ENCODE peak calls at places on chromosomes 16 and 17, in six cellular contexts. Y is tibial nerve, T is fibroblast of lung, X is body of pancreas, K is cardiac muscle cell, V is DND-41. W is an unnamed sample.

GRCh38 chr17:83079766-83080616 is 582 bp downstream of the METRNL start:
- DNase-seq in Y (no peak), T (no peak), X (no peak), K (no peak), V (no peak), W (peak; percentile 37)

GRCh38 chr16:14249291-14250032 is 178.3 kb downstream of the MRTFB start:
- DNase-seq in Y (peak; percentile 22), T (peak; percentile 63), X (peak; percentile 49), K (peak; percentile 58), V (peak; percentile 62), W (peak; percentile 57)

GRCh38 chr17:28404812-28405570 is 1.0 kb downstream of the SLC46A1 start:
- DNase-seq in Y (no peak), T (no peak), X (peak; percentile 58), K (no peak), V (no peak), W (no peak)

GRCh38 chr16:10609410-10609774 is 29.0 kb upstream of the EMP2 start:
- DNase-seq in Y (no peak), T (peak; percentile 65), X (no peak), K (peak; percentile 69), V (no peak), W (no peak)

GRCh38 chr17:65567566-65567965 is 6.1 kb upstream of the AXIN2 start:
- DNase-seq in Y (no peak), T (no peak), X (no peak), K (no peak), V (no peak), W (no peak)

GRCh38 chr16:67027046-67027445 is 1.9 kb upstream of the CBFB start:
- DNase-seq in Y (no peak), T (no peak), X (peak; percentile 10), K (no peak), V (no peak), W (no peak)

GRCh38 chr17:70298929-70299529 is 129.7 kb downstream of the KCNJ2 start:
- DNase-seq in Y (no peak), T (no peak), X (no peak), K (no peak), V (no peak), W (no peak)

GRCh38 chr17:30256756-30257506 is 21.4 kb upstream of the SLC6A4 start:
- DNase-seq in Y (no peak), T (peak; percentile 28), X (no peak), K (peak; percentile 52), V (no peak), W (no peak)

GRCh38 chr17:30375661-30376060 is 3.1 kb upstream of the CPD start:
- DNase-seq in Y (no peak), T (no peak), X (no peak), K (peak; percentile 52), V (no peak), W (no peak)

GRCh38 chr17:81427446-81428120 is 32.3 kb downstream of the BAHCC1 start:
- DNase-seq in Y (no peak), T (no peak), X (peak; percentile 86), K (no peak), V (peak; percentile 69), W (no peak)

GRCh38 chr16:3035289-3035971 is 1.3 kb downstream of the BICDL2 start:
- DNase-seq in Y (no peak), T (no peak), X (peak; percentile 87), K (no peak), V (no peak), W (no peak)

GRCh38 chr17:4956493-4957061 is 5.7 kb downstream of the ENO3 start:
- DNase-seq in Y (no peak), T (no peak), X (peak; percentile 67), K (no peak), V (no peak), W (peak; percentile 40)

GRCh38 chr17:45850468-45850867 is 5.8 kb downstream of the SPPL2C start:
- DNase-seq in Y (no peak), T (no peak), X (no peak), K (no peak), V (no peak), W (no peak)

GRCh38 chr16:66479661-66480264 is 52.7 kb downstream of the BEAN1 start:
- DNase-seq in Y (no peak), T (no peak), X (no peak), K (no peak), V (no peak), W (no peak)

GRCh38 chr17:68292689-68293040 is 1.4 kb downstream of the ARSG start:
- DNase-seq in Y (no peak), T (no peak), X (no peak), K (no peak), V (no peak), W (no peak)
- TF ChIP-seq CTCF in Y (no peak), T (no peak), X (no peak), K (no peak), V (no peak), W (no peak)

DNA sequence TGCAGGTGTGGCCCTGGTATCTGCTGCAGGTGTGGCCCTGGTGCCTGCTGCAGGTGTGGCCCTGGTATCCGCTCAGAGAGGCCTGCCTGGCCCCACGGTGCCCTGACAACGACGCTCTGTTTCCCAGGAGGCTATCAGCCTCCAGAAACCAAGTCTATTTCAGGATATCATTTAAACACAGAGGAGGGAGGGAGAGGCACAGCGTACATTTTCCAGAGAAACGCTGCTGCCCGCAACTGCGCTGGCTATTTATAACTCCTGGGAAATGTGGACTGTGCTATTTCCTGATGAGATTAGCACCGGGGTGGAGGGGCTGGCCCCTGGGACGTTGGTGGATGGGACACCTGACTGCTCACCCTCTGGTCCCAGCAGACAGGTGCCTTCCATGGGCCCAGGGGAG is 22.5 kb downstream of the TIMM22 start:
- DNase-seq in Y (no peak), T (no peak), X (no peak), K (no peak), V (no peak), W (no peak)
- TF ChIP-seq CTCF in Y (no peak), T (no peak), X (no peak), K (no peak), V (no peak), W (no peak)

DNA sequence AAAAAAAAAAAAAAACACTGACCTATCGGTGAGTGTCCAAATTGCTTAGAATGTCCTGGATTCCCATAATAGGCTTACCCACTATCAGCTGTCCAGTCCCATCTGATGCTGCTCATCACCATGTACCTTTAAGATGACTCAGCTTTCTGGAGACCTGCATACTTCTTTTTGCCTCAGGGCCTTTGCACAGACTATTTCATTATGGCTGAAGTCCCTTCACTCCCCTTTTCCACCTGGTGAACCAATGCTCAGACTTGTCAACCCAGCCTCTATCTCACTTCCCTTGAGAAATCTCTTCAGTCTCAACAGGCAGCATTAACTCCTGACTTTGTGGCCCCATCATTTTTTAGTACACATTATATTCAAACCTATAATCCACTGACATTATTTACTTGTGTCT is 29.7 kb upstream of the NUDT7 start:
- DNase-seq in Y (no peak), T (no peak), X (no peak), K (no peak), V (no peak), W (no peak)
- TF ChIP-seq CTCF in Y (no peak), T (no peak), X (no peak), K (no peak), V (no peak), W (no peak)

DNA sequence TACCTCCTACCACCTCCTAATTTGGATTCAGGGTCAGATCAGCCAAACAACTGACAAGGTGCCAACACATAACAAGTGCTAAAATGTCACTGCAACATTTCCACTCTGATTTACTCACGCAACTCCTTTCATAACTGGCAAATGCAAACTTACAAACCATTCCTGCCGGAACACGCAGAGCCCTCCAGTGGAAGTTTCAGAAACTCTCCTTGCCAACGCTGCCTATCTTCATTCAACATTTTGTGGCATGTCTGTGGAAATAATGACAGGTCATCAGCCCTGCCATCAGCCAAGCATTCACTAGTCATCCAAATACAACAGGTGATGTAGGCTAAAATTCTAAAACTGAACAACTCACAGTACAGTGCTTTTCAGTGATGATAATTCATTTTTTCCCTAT is 37.7 kb upstream of the OR3A1 start:
- DNase-seq in Y (no peak), T (no peak), X (no peak), K (no peak), V (no peak), W (no peak)
- TF ChIP-seq CTCF in Y (no peak), T (no peak), X (no peak), K (no peak), V (no peak), W (no peak)

DNA sequence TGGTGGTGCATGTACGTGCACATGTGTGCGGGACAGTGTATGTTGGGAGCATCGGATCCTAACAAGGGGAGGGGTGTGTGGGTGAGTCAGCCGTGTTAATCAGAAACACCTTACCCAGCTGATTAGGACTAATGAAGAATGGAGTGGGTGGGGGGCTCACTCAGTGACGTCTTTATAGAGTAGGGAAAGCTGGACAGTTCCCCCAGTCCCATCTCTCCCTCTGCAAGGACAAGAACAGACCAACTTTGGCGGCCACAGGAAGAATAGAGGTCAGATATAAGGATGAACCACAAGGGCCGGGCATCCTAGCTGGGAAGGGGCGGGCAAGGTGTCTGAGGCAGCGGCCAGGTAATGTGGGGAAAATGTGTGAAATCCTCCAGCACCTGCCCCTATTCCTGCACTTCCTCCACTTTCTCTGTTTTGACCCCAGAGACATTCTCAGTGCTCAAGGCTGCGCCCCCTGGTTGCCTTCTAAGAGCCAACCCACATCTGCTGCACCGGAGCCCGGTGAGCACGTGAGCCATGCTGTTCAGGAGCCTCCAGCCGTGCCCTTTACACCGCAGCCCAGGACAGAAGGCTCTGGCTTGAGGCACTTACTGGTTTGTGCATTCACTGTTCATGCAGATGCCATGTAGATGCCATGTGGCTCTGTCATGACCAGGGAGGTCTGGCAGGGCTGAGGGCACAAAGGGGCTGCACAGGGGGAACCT is 18.9 kb upstream of the TBX21 start:
- DNase-seq in Y (no peak), T (no peak), X (no peak), K (no peak), V (no peak), W (no peak)
- TF ChIP-seq CTCF in Y (no peak), T (no peak), X (no peak), K (no peak), V (peak; percentile 22), W (no peak)

DNA sequence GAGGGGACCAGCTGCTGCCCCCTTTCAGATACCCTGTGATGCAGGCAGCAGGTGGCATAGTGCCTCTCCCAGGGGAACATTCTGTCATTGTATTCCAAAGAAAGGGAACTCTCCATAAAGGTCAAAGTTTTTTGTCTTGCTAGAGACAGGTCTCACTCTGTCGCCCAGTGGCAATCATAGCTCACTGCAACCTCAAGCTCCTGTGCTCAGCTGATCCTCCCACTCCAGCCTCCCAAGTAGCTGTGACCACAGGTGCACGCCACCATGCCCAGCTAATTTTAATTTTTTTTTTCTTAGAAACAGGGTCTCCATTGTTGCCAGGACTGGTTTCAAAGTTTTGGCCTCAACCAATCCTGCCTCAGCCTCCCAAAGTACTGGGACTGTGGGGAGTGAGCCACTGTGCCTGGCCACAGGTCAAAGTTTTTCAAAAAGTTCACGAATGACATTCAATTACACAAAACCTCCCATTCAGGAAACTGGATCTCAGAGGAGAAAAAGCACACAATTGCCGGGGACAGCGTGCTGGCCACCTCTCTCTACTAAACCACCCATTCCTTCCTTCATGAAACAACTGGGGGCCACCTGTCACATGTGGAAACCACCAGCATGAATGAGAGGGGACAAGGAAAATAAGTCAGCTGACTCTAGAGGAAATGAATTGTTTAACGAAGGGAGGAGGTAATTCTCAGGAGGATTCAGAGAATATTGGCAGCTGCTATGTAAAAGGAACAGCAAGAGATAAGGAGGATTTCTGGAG is 80.0 kb downstream of the MARCHF10 start:
- DNase-seq in Y (no peak), T (no peak), X (no peak), K (no peak), V (no peak), W (no peak)
- TF ChIP-seq CTCF in Y (no peak), T (no peak), X (no peak), K (no peak), V (peak; percentile 7), W (no peak)